ENCODE peak calls at places on chromosomes 3 and 15, in four cellular contexts. One of them, this sample, is unnamed.
A peak's percentile ranks its signal among the peaks of the same experiment; 100 is the strongest.

GRCh38 chr3:191401775-191402357 is 59.1 kb upstream of the PYDC2 start:
- DNase-seq in cardiac muscle cell: no peak
- DNase-seq in transverse colon: no peak
- DNase-seq in foreskin fibroblast: no peak
- DNase-seq in this sample: no peak

GRCh38 chr15:68795298-68795848 is 25.3 kb downstream of the ANP32A start:
- DNase-seq in cardiac muscle cell: peak; percentile 88
- DNase-seq in transverse colon: peak; percentile 90
- DNase-seq in foreskin fibroblast: peak; percentile 87
- DNase-seq in this sample: no peak

GRCh38 chr3:71549948-71550347 is 33.6 kb downstream of the FOXP1 start:
- DNase-seq in cardiac muscle cell: no peak
- DNase-seq in transverse colon: no peak
- DNase-seq in foreskin fibroblast: no peak
- DNase-seq in this sample: no peak

GRCh38 chr3:169686874-169687273 is 23.4 kb upstream of the MECOM start:
- DNase-seq in cardiac muscle cell: no peak
- DNase-seq in transverse colon: no peak
- DNase-seq in foreskin fibroblast: no peak
- DNase-seq in this sample: no peak

GRCh38 chr3:165196577-165197561 is 685 bp upstream of the SLITRK3 start:
- DNase-seq in cardiac muscle cell: peak; percentile 14
- DNase-seq in transverse colon: no peak
- DNase-seq in foreskin fibroblast: no peak
- DNase-seq in this sample: no peak

GRCh38 chr15:70378126-70379031 is 280.7 kb upstream of the TLE3 start:
- DNase-seq in cardiac muscle cell: no peak
- DNase-seq in transverse colon: no peak
- DNase-seq in foreskin fibroblast: no peak
- DNase-seq in this sample: no peak

GRCh38 chr15:85837011-85837433 is 42.3 kb upstream of the KLHL25 start:
- DNase-seq in cardiac muscle cell: no peak
- DNase-seq in transverse colon: peak; percentile 67
- DNase-seq in foreskin fibroblast: no peak
- DNase-seq in this sample: peak; percentile 86

GRCh38 chr3:190024912-190025311 is 95.8 kb downstream of the P3H2 start:
- DNase-seq in cardiac muscle cell: no peak
- DNase-seq in transverse colon: no peak
- DNase-seq in foreskin fibroblast: no peak
- DNase-seq in this sample: no peak

GRCh38 chr3:35641920-35642532 is 2.7 kb downstream of the ARPP21 start:
- DNase-seq in cardiac muscle cell: no peak
- DNase-seq in transverse colon: no peak
- DNase-seq in foreskin fibroblast: no peak
- DNase-seq in this sample: no peak

GRCh38 chr15:40367673-40368611 is 9.9 kb downstream of the DISP2 start:
- DNase-seq in cardiac muscle cell: peak; percentile 91
- DNase-seq in transverse colon: peak; percentile 91
- DNase-seq in foreskin fibroblast: peak; percentile 87
- DNase-seq in this sample: peak; percentile 42

GRCh38 chr3:145550522-145550921 is 610.5 kb downstream of the PLOD2 start:
- DNase-seq in cardiac muscle cell: no peak
- DNase-seq in transverse colon: no peak
- DNase-seq in foreskin fibroblast: no peak
- DNase-seq in this sample: no peak

GRCh38 chr15:36609793-36610192 is 30.4 kb downstream of the CDIN1 start:
- DNase-seq in cardiac muscle cell: no peak
- DNase-seq in transverse colon: no peak
- DNase-seq in foreskin fibroblast: no peak
- DNase-seq in this sample: no peak

GRCh38 chr3:195126073-195126605 is 144.8 kb downstream of the XXYLT1 start:
- DNase-seq in cardiac muscle cell: no peak
- DNase-seq in transverse colon: no peak
- DNase-seq in foreskin fibroblast: no peak
- DNase-seq in this sample: no peak

GRCh38 chr15:25374143-25374542 is 64.7 kb downstream of the UBE3A start:
- DNase-seq in cardiac muscle cell: no peak
- DNase-seq in transverse colon: no peak
- DNase-seq in foreskin fibroblast: no peak
- DNase-seq in this sample: no peak

GRCh38 chr3:123390865-123391613 is 57.9 kb downstream of the ADCY5 start:
- DNase-seq in cardiac muscle cell: no peak
- DNase-seq in transverse colon: no peak
- DNase-seq in foreskin fibroblast: no peak
- DNase-seq in this sample: no peak

GRCh38 chr3:65411367-65411766 is 627.4 kb downstream of the MAGI1 start:
- DNase-seq in cardiac muscle cell: no peak
- DNase-seq in transverse colon: no peak
- DNase-seq in foreskin fibroblast: no peak
- DNase-seq in this sample: no peak

GRCh38 chr3:119558528-119559339 is 680 bp downstream of the CD80 start:
- DNase-seq in cardiac muscle cell: no peak
- DNase-seq in transverse colon: no peak
- DNase-seq in foreskin fibroblast: no peak
- DNase-seq in this sample: no peak

GRCh38 chr15:101651753-101652097 is 456 bp downstream of the TM2D3 start:
- DNase-seq in cardiac muscle cell: no peak
- DNase-seq in transverse colon: no peak
- DNase-seq in foreskin fibroblast: no peak
- DNase-seq in this sample: no peak

GRCh38 chr15:85494035-85494793 is 113.8 kb downstream of the AKAP13 start:
- DNase-seq in cardiac muscle cell: no peak
- DNase-seq in transverse colon: no peak
- DNase-seq in foreskin fibroblast: peak; percentile 86
- DNase-seq in this sample: no peak

GRCh38 chr15:65069779-65070546 is 2.2 kb upstream of the RASL12 start:
- DNase-seq in cardiac muscle cell: no peak
- DNase-seq in transverse colon: no peak
- DNase-seq in foreskin fibroblast: no peak
- DNase-seq in this sample: no peak

GRCh38 chr15:100863406-100864198 is 16.0 kb upstream of the ALDH1A3 start:
- DNase-seq in cardiac muscle cell: no peak
- DNase-seq in transverse colon: peak; percentile 51
- DNase-seq in foreskin fibroblast: no peak
- DNase-seq in this sample: no peak

GRCh38 chr3:10155123-10155472 is 9.6 kb upstream of the IRAK2 start:
- DNase-seq in cardiac muscle cell: no peak
- DNase-seq in transverse colon: no peak
- DNase-seq in foreskin fibroblast: no peak
- DNase-seq in this sample: no peak

GRCh38 chr3:125512135-125512920 is 7.7 kb downstream of the SNX4 start:
- DNase-seq in cardiac muscle cell: no peak
- DNase-seq in transverse colon: no peak
- DNase-seq in foreskin fibroblast: no peak
- DNase-seq in this sample: peak; percentile 10

GRCh38 chr15:100021653-100022052 is 288.4 kb upstream of the LYSMD4 start:
- DNase-seq in cardiac muscle cell: no peak
- DNase-seq in transverse colon: no peak
- DNase-seq in foreskin fibroblast: no peak
- DNase-seq in this sample: no peak

GRCh38 chr3:179446501-179446900 is 4.8 kb downstream of the GNB4 start:
- DNase-seq in cardiac muscle cell: peak; percentile 34
- DNase-seq in transverse colon: no peak
- DNase-seq in foreskin fibroblast: peak; percentile 23
- DNase-seq in this sample: no peak
- TF ChIP-seq CTCF in cardiac muscle cell: peak; percentile 41
- TF ChIP-seq CTCF in transverse colon: no peak
- TF ChIP-seq CTCF in foreskin fibroblast: peak; percentile 39
- TF ChIP-seq CTCF in this sample: peak; percentile 41

GRCh38 chr15:43184407-43185160 is 619 bp upstream of the CCNDBP1 start:
- DNase-seq in cardiac muscle cell: no peak
- DNase-seq in transverse colon: no peak
- DNase-seq in foreskin fibroblast: no peak
- DNase-seq in this sample: no peak
- H3K4me3 ChIP-seq in cardiac muscle cell: peak overlapping the region; percentile 58
- H3K4me3 ChIP-seq in transverse colon: peak overlapping the region; percentile 91
- H3K4me3 ChIP-seq in foreskin fibroblast: peak overlapping the region; percentile 86
- H3K4me3 ChIP-seq in this sample: peak overlapping the region; percentile 80

DNA sequence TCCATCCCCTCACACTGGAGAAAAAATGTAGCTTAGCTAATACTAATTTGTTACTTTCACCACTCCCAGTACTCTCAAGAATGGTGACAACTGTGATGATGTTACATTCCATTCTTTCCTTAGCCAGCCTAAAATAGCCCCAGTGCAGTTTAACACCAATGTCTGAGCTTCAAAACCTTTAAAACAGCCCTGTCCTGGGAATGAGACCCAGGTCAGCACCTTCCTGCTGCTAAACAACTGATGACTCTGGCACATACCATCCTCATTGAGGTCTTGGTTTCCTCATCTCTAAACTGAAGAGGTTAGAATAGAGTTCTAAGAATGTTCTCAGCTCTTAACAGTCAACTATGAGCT is 3.8 kb downstream of the SCAMP2 start:
- DNase-seq in cardiac muscle cell: peak; percentile 73
- DNase-seq in transverse colon: no peak
- DNase-seq in foreskin fibroblast: no peak
- DNase-seq in this sample: no peak
- TF ChIP-seq CTCF in cardiac muscle cell: no peak
- TF ChIP-seq CTCF in transverse colon: no peak
- TF ChIP-seq CTCF in foreskin fibroblast: no peak
- TF ChIP-seq CTCF in this sample: no peak

GRCh38 chr3:52532838-52533622 is 627 bp downstream of the NT5DC2 start:
- DNase-seq in cardiac muscle cell: peak; percentile 63
- DNase-seq in transverse colon: peak; percentile 40
- DNase-seq in foreskin fibroblast: peak; percentile 9
- DNase-seq in this sample: no peak
- H3K4me3 ChIP-seq in cardiac muscle cell: peak overlapping the region; percentile 84
- H3K4me3 ChIP-seq in transverse colon: peak overlapping the region; percentile 69
- H3K4me3 ChIP-seq in foreskin fibroblast: peak overlapping the region; percentile 62
- H3K4me3 ChIP-seq in this sample: peak overlapping the region; percentile 64

GRCh38 chr3:8702560-8702959 is 31.0 kb upstream of the CAV3 start:
- DNase-seq in cardiac muscle cell: no peak
- DNase-seq in transverse colon: no peak
- DNase-seq in foreskin fibroblast: no peak
- DNase-seq in this sample: no peak
- TF ChIP-seq CTCF in cardiac muscle cell: peak; percentile 15
- TF ChIP-seq CTCF in transverse colon: no peak
- TF ChIP-seq CTCF in foreskin fibroblast: peak; percentile 10
- TF ChIP-seq CTCF in this sample: no peak

GRCh38 chr3:197021231-197021630 is 8.4 kb downstream of the MELTF start:
- DNase-seq in cardiac muscle cell: no peak
- DNase-seq in transverse colon: no peak
- DNase-seq in foreskin fibroblast: no peak
- DNase-seq in this sample: no peak
- H3K4me3 ChIP-seq in cardiac muscle cell: no peak overlapping the region
- H3K4me3 ChIP-seq in transverse colon: no peak overlapping the region
- H3K4me3 ChIP-seq in foreskin fibroblast: no peak overlapping the region
- H3K4me3 ChIP-seq in this sample: no peak overlapping the region

GRCh38 chr15:78620021-78620838 is 566 bp downstream of the CHRNA3 start:
- DNase-seq in cardiac muscle cell: peak; percentile 68
- DNase-seq in transverse colon: no peak
- DNase-seq in foreskin fibroblast: no peak
- DNase-seq in this sample: no peak
- TF ChIP-seq CTCF in cardiac muscle cell: peak; percentile 28
- TF ChIP-seq CTCF in transverse colon: no peak
- TF ChIP-seq CTCF in foreskin fibroblast: peak; percentile 8
- TF ChIP-seq CTCF in this sample: peak; percentile 1